ENCODE peak calls at places on chromosomes 6 and 20, in eight cellular contexts. One of them, this sample, is unnamed.
A peak's percentile ranks its signal among the peaks of the same experiment; 100 is the strongest.

GRCh38 chr20:3667434-3668037 is 4.3 kb upstream of the GFRA4 start:
- DNase-seq in fibroblast of mammary gland: no peak
- DNase-seq in AG09319: no peak
- DNase-seq in endothelial cell: no peak
- DNase-seq in SK-N-SH: no peak
- DNase-seq in AG04449: no peak
- DNase-seq in tibial artery: no peak
- DNase-seq in lower lobe of right lung: no peak
- DNase-seq in this sample: no peak

GRCh38 chr6:27810768-27811298 is 101.4 kb downstream of the OR2B2 start:
- DNase-seq in fibroblast of mammary gland: no peak
- DNase-seq in AG09319: no peak
- DNase-seq in endothelial cell: no peak
- DNase-seq in SK-N-SH: no peak
- DNase-seq in AG04449: no peak
- DNase-seq in tibial artery: no peak
- DNase-seq in lower lobe of right lung: no peak
- DNase-seq in this sample: no peak

GRCh38 chr6:103236923-103237322 is 1622.8 kb downstream of the HACE1 start:
- DNase-seq in fibroblast of mammary gland: no peak
- DNase-seq in AG09319: no peak
- DNase-seq in endothelial cell: no peak
- DNase-seq in SK-N-SH: no peak
- DNase-seq in AG04449: no peak
- DNase-seq in tibial artery: no peak
- DNase-seq in lower lobe of right lung: no peak
- DNase-seq in this sample: no peak

GRCh38 chr6:79782775-79783174 is 151.6 kb downstream of the SH3BGRL2 start:
- DNase-seq in fibroblast of mammary gland: peak; percentile 3
- DNase-seq in AG09319: no peak
- DNase-seq in endothelial cell: no peak
- DNase-seq in SK-N-SH: no peak
- DNase-seq in AG04449: no peak
- DNase-seq in tibial artery: no peak
- DNase-seq in lower lobe of right lung: no peak
- DNase-seq in this sample: no peak

GRCh38 chr6:163414367-163415175 is at the start of gene QKI:
- DNase-seq in fibroblast of mammary gland: peak; percentile 69
- DNase-seq in AG09319: peak; percentile 57
- DNase-seq in endothelial cell: peak; percentile 73
- DNase-seq in SK-N-SH: peak; percentile 89
- DNase-seq in AG04449: no peak
- DNase-seq in tibial artery: peak; percentile 83
- DNase-seq in lower lobe of right lung: peak; percentile 89
- DNase-seq in this sample: peak; percentile 81

GRCh38 chr6:157638779-157639178 is 184.3 kb upstream of the SNX9 start:
- DNase-seq in fibroblast of mammary gland: no peak
- DNase-seq in AG09319: no peak
- DNase-seq in endothelial cell: no peak
- DNase-seq in SK-N-SH: no peak
- DNase-seq in AG04449: no peak
- DNase-seq in tibial artery: no peak
- DNase-seq in lower lobe of right lung: no peak
- DNase-seq in this sample: no peak

GRCh38 chr6:16623733-16624132 is 137.5 kb downstream of the ATXN1 start:
- DNase-seq in fibroblast of mammary gland: peak; percentile 32
- DNase-seq in AG09319: no peak
- DNase-seq in endothelial cell: no peak
- DNase-seq in SK-N-SH: no peak
- DNase-seq in AG04449: no peak
- DNase-seq in tibial artery: no peak
- DNase-seq in lower lobe of right lung: no peak
- DNase-seq in this sample: no peak

GRCh38 chr20:49888341-49889244 is 26.7 kb downstream of the SPATA2 start:
- DNase-seq in fibroblast of mammary gland: peak; percentile 54
- DNase-seq in AG09319: no peak
- DNase-seq in endothelial cell: peak; percentile 78
- DNase-seq in SK-N-SH: peak; percentile 85
- DNase-seq in AG04449: no peak
- DNase-seq in tibial artery: no peak
- DNase-seq in lower lobe of right lung: no peak
- DNase-seq in this sample: no peak

GRCh38 chr20:51495921-51496545 is 46.5 kb downstream of the NFATC2 start:
- DNase-seq in fibroblast of mammary gland: no peak
- DNase-seq in AG09319: peak; percentile 40
- DNase-seq in endothelial cell: no peak
- DNase-seq in SK-N-SH: no peak
- DNase-seq in AG04449: no peak
- DNase-seq in tibial artery: no peak
- DNase-seq in lower lobe of right lung: no peak
- DNase-seq in this sample: no peak

GRCh38 chr6:37580164-37580955 is 80.7 kb upstream of the CCDC167 start:
- DNase-seq in fibroblast of mammary gland: no peak
- DNase-seq in AG09319: no peak
- DNase-seq in endothelial cell: no peak
- DNase-seq in SK-N-SH: no peak
- DNase-seq in AG04449: no peak
- DNase-seq in tibial artery: no peak
- DNase-seq in lower lobe of right lung: no peak
- DNase-seq in this sample: no peak

GRCh38 chr6:111469543-111469942 is 13.5 kb downstream of the REV3L start:
- DNase-seq in fibroblast of mammary gland: no peak
- DNase-seq in AG09319: no peak
- DNase-seq in endothelial cell: no peak
- DNase-seq in SK-N-SH: no peak
- DNase-seq in AG04449: no peak
- DNase-seq in tibial artery: no peak
- DNase-seq in lower lobe of right lung: no peak
- DNase-seq in this sample: no peak

GRCh38 chr6:74603676-74604075 is 602.2 kb downstream of the COL12A1 start:
- DNase-seq in fibroblast of mammary gland: peak; percentile 60
- DNase-seq in AG09319: no peak
- DNase-seq in endothelial cell: no peak
- DNase-seq in SK-N-SH: no peak
- DNase-seq in AG04449: no peak
- DNase-seq in tibial artery: no peak
- DNase-seq in lower lobe of right lung: no peak
- DNase-seq in this sample: no peak

GRCh38 chr20:59063358-59064213 is 21.0 kb upstream of the PRELID3B start:
- DNase-seq in fibroblast of mammary gland: peak; percentile 89
- DNase-seq in AG09319: no peak
- DNase-seq in endothelial cell: no peak
- DNase-seq in SK-N-SH: peak; percentile 45
- DNase-seq in AG04449: no peak
- DNase-seq in tibial artery: no peak
- DNase-seq in lower lobe of right lung: no peak
- DNase-seq in this sample: no peak

GRCh38 chr6:52164319-52165094 is 21.7 kb upstream of the IL17A start:
- DNase-seq in fibroblast of mammary gland: no peak
- DNase-seq in AG09319: no peak
- DNase-seq in endothelial cell: no peak
- DNase-seq in SK-N-SH: no peak
- DNase-seq in AG04449: no peak
- DNase-seq in tibial artery: no peak
- DNase-seq in lower lobe of right lung: no peak
- DNase-seq in this sample: no peak

GRCh38 chr20:39108746-39109145 is 146.6 kb downstream of the DHX35 start:
- DNase-seq in fibroblast of mammary gland: peak; percentile 44
- DNase-seq in AG09319: no peak
- DNase-seq in endothelial cell: no peak
- DNase-seq in SK-N-SH: no peak
- DNase-seq in AG04449: no peak
- DNase-seq in tibial artery: no peak
- DNase-seq in lower lobe of right lung: no peak
- DNase-seq in this sample: no peak

GRCh38 chr20:39110819-39111136 is 148.6 kb downstream of the DHX35 start:
- DNase-seq in fibroblast of mammary gland: no peak
- DNase-seq in AG09319: no peak
- DNase-seq in endothelial cell: no peak
- DNase-seq in SK-N-SH: no peak
- DNase-seq in AG04449: no peak
- DNase-seq in tibial artery: no peak
- DNase-seq in lower lobe of right lung: no peak
- DNase-seq in this sample: no peak

GRCh38 chr20:39109933-39110818 is 148.0 kb downstream of the DHX35 start:
- DNase-seq in fibroblast of mammary gland: no peak
- DNase-seq in AG09319: no peak
- DNase-seq in endothelial cell: no peak
- DNase-seq in SK-N-SH: no peak
- DNase-seq in AG04449: no peak
- DNase-seq in tibial artery: no peak
- DNase-seq in lower lobe of right lung: no peak
- DNase-seq in this sample: no peak

GRCh38 chr20:39111359-39112195 is 149.4 kb downstream of the DHX35 start:
- DNase-seq in fibroblast of mammary gland: no peak
- DNase-seq in AG09319: no peak
- DNase-seq in endothelial cell: no peak
- DNase-seq in SK-N-SH: no peak
- DNase-seq in AG04449: no peak
- DNase-seq in tibial artery: no peak
- DNase-seq in lower lobe of right lung: no peak
- DNase-seq in this sample: no peak

DNA sequence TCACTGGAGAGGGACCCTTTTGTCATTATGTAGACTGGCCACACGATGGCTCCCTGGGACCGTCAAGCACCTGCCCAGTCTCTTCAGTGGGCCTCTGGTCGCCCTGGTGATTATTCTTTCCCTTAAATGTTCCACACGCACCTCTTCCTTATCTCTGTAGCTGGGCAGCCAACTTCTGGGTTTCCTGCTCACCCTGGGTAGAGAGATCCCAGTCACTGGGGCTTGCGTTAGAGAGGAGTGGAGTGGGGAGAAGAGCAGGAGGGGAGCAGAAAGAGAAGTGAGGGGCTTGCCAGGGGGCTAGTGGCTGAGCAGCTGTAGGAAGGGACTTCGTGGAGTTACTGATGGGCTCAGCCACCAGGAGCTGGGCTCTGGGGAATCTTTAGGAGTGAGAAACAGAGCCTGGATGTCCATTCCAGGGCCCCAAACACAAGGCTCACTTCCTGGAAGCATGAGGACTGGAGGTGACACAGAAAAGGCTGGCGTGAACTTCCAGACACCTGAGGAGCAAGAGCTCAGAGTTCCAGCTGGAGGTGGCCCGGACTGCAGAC is 150.1 kb downstream of the DHX35 start:
- DNase-seq in fibroblast of mammary gland: peak; percentile 45
- DNase-seq in AG09319: no peak
- DNase-seq in endothelial cell: peak; percentile 60
- DNase-seq in SK-N-SH: peak; percentile 91
- DNase-seq in AG04449: no peak
- DNase-seq in tibial artery: no peak
- DNase-seq in lower lobe of right lung: no peak
- DNase-seq in this sample: no peak
- TF ChIP-seq CTCF in fibroblast of mammary gland: peak; percentile 48
- TF ChIP-seq CTCF in AG09319: peak; percentile 47
- TF ChIP-seq CTCF in endothelial cell: peak; percentile 33
- TF ChIP-seq CTCF in SK-N-SH: peak; percentile 56
- TF ChIP-seq CTCF in AG04449: peak; percentile 55
- TF ChIP-seq CTCF in tibial artery: peak; percentile 14
- TF ChIP-seq CTCF in lower lobe of right lung: peak; percentile 51
- TF ChIP-seq CTCF in this sample: peak; percentile 86

GRCh38 chr6:100503043-100503442 is 38.3 kb upstream of the SIM1 start:
- DNase-seq in fibroblast of mammary gland: no peak
- DNase-seq in AG09319: no peak
- DNase-seq in endothelial cell: no peak
- DNase-seq in SK-N-SH: no peak
- DNase-seq in AG04449: no peak
- DNase-seq in tibial artery: no peak
- DNase-seq in lower lobe of right lung: no peak
- DNase-seq in this sample: no peak

GRCh38 chr6:100506651-100507050 is 41.9 kb upstream of the SIM1 start:
- DNase-seq in fibroblast of mammary gland: peak; percentile 29
- DNase-seq in AG09319: no peak
- DNase-seq in endothelial cell: no peak
- DNase-seq in SK-N-SH: no peak
- DNase-seq in AG04449: no peak
- DNase-seq in tibial artery: no peak
- DNase-seq in lower lobe of right lung: no peak
- DNase-seq in this sample: no peak

GRCh38 chr6:100509101-100509500 is 44.4 kb upstream of the SIM1 start:
- DNase-seq in fibroblast of mammary gland: no peak
- DNase-seq in AG09319: no peak
- DNase-seq in endothelial cell: no peak
- DNase-seq in SK-N-SH: no peak
- DNase-seq in AG04449: no peak
- DNase-seq in tibial artery: no peak
- DNase-seq in lower lobe of right lung: no peak
- DNase-seq in this sample: no peak

GRCh38 chr6:100504786-100505737 is 40.3 kb upstream of the SIM1 start:
- DNase-seq in fibroblast of mammary gland: peak; percentile 82
- DNase-seq in AG09319: peak; percentile 23
- DNase-seq in endothelial cell: no peak
- DNase-seq in SK-N-SH: no peak
- DNase-seq in AG04449: peak; percentile 56
- DNase-seq in tibial artery: no peak
- DNase-seq in lower lobe of right lung: no peak
- DNase-seq in this sample: no peak
- TF ChIP-seq CTCF in fibroblast of mammary gland: peak; percentile 3
- TF ChIP-seq CTCF in AG09319: no peak
- TF ChIP-seq CTCF in endothelial cell: no peak
- TF ChIP-seq CTCF in SK-N-SH: no peak
- TF ChIP-seq CTCF in AG04449: no peak
- TF ChIP-seq CTCF in tibial artery: no peak
- TF ChIP-seq CTCF in lower lobe of right lung: no peak
- TF ChIP-seq CTCF in this sample: no peak

GRCh38 chr6:106325336-106326178 is at the start of gene ATG5:
- DNase-seq in fibroblast of mammary gland: peak; percentile 98
- DNase-seq in AG09319: peak; percentile 98
- DNase-seq in endothelial cell: peak; percentile 99
- DNase-seq in SK-N-SH: peak; percentile 98
- DNase-seq in AG04449: peak; percentile 92
- DNase-seq in tibial artery: peak; percentile 99
- DNase-seq in lower lobe of right lung: peak; percentile 100
- DNase-seq in this sample: peak; percentile 100
- TF ChIP-seq CTCF in fibroblast of mammary gland: no peak
- TF ChIP-seq CTCF in AG09319: no peak
- TF ChIP-seq CTCF in endothelial cell: no peak
- TF ChIP-seq CTCF in SK-N-SH: no peak
- TF ChIP-seq CTCF in AG04449: no peak
- TF ChIP-seq CTCF in tibial artery: peak; percentile 18
- TF ChIP-seq CTCF in lower lobe of right lung: no peak
- TF ChIP-seq CTCF in this sample: no peak

DNA sequence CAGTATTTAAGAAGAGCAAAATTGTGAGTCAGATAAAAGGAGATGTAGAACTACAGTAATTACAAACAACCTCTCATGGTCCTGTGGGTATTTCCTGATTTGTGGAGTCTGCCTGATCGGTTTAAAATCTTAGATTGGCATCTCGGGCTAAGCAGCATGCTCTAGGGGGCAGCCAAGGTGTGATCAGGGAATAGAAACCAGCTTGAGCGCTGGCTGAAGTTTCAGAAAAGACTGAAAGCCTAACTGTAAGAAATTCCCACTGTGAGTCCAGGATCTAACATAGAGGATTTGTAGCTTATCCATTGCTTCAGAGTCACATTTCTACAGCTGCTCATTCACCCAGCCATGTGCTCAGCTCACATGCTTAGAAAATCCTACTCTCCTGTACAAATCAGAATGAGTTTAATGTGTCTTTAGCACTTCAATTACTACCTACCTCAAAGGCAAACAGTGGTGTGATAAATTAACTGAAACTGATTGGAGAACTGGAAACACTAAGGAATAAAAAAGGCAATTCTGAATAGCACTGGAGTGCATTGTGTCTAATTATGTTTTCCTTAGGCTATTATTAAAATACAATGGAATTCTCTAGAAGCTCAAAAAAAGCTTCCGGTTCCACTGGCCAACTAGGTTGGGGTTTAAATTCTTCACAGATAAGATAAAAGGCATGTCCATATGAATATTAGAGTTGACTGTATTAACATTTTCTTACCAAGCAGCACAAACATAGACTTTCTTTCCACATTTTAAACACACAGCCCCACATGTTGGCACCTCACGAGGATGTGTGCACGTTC is 73.8 kb upstream of the MPC1 start:
- DNase-seq in fibroblast of mammary gland: peak; percentile 18
- DNase-seq in AG09319: no peak
- DNase-seq in endothelial cell: no peak
- DNase-seq in SK-N-SH: no peak
- DNase-seq in AG04449: no peak
- DNase-seq in tibial artery: no peak
- DNase-seq in lower lobe of right lung: no peak
- DNase-seq in this sample: no peak
- TF ChIP-seq CTCF in fibroblast of mammary gland: peak; percentile 16
- TF ChIP-seq CTCF in AG09319: peak; percentile 10
- TF ChIP-seq CTCF in endothelial cell: no peak
- TF ChIP-seq CTCF in SK-N-SH: peak; percentile 32
- TF ChIP-seq CTCF in AG04449: peak; percentile 40
- TF ChIP-seq CTCF in tibial artery: no peak
- TF ChIP-seq CTCF in lower lobe of right lung: peak; percentile 28
- TF ChIP-seq CTCF in this sample: peak; percentile 26